ENCODE peak calls at places on chromosomes 11 and 22, in five cellular contexts. K, V, W, Q and H are unnamed samples.

GRCh38 chr11:28760676-28761390 is 652.6 kb downstream of the METTL15 start:
- DNase-seq in K (no peak), V (no peak), W (no peak), Q (no peak), H (no peak)

GRCh38 chr11:113663567-113663966 is 42.5 kb downstream of the TMPRSS5 start:
- DNase-seq in K (no peak), V (no peak), W (no peak), Q (no peak), H (no peak)

GRCh38 chr11:20035701-20036601 is 124.3 kb downstream of the DBX1 start:
- DNase-seq in K (no peak), V (no peak), W (no peak), Q (no peak), H (no peak)

GRCh38 chr22:19576460-19577421 is 52.5 kb upstream of the CLDN5 start:
- DNase-seq in K (no peak), V (no peak), W (peak), Q (peak), H (peak)

GRCh38 chr11:62404918-62405317 is 13.9 kb upstream of the SCGB1A1 start:
- DNase-seq in K (no peak), V (no peak), W (no peak), Q (no peak), H (no peak)

GRCh38 chr11:128288368-128288767 is 299.0 kb downstream of the ETS1 start:
- DNase-seq in K (no peak), V (no peak), W (no peak), Q (no peak), H (no peak)

GRCh38 chr11:3104961-3105790 is 48.0 kb upstream of the CARS1 start:
- DNase-seq in K (no peak), V (no peak), W (no peak), Q (no peak), H (no peak)

GRCh38 chr22:49760280-49760629 is 67.4 kb downstream of the BRD1 start:
- DNase-seq in K (no peak), V (no peak), W (no peak), Q (no peak), H (no peak)

GRCh38 chr11:127106142-127106541 is 105.6 kb upstream of the KIRREL3 start:
- DNase-seq in K (no peak), V (no peak), W (no peak), Q (no peak), H (no peak)

GRCh38 chr11:110432713-110433392 is 3.1 kb downstream of the FDX1 start:
- DNase-seq in K (no peak), V (no peak), W (no peak), Q (no peak), H (no peak)

GRCh38 chr11:12810497-12810896 is 136.3 kb downstream of the TEAD1 start:
- DNase-seq in K (no peak), V (no peak), W (no peak), Q (no peak), H (no peak)

GRCh38 chr11:61783717-61784505 is 8.5 kb downstream of the TMEM258 start:
- DNase-seq in K (no peak), V (no peak), W (no peak), Q (no peak), H (no peak)

GRCh38 chr11:60756307-60757032 is at the start of gene MS4A15:
- DNase-seq in K (no peak), V (no peak), W (no peak), Q (no peak), H (no peak)

GRCh38 chr11:89566972-89567371 is 75.8 kb upstream of the NOX4 start:
- DNase-seq in K (no peak), V (no peak), W (no peak), Q (no peak), H (no peak)

GRCh38 chr11:72209101-72209500 is 7.5 kb upstream of the FOLR2 start:
- DNase-seq in K (no peak), V (no peak), W (no peak), Q (no peak), H (no peak)

GRCh38 chr22:37022483-37023337 is 3.2 kb downstream of the MPST start:
- DNase-seq in K (no peak), V (no peak), W (no peak), Q (no peak), H (no peak)

GRCh38 chr11:17014321-17014773 is at the start of gene PLEKHA7:
- DNase-seq in K (no peak), V (peak), W (peak), Q (peak), H (peak)

GRCh38 chr11:112886707-112887370 is 74.4 kb upstream of the NCAM1 start:
- DNase-seq in K (no peak), V (no peak), W (no peak), Q (no peak), H (no peak)

GRCh38 chr11:7480132-7480531 is 5.2 kb upstream of the OLFML1 start:
- DNase-seq in K (no peak), V (no peak), W (no peak), Q (no peak), H (no peak)

GRCh38 chr11:65743928-65744698 is 23.5 kb upstream of the RNASEH2C start:
- DNase-seq in K (no peak), V (no peak), W (no peak), Q (no peak), H (no peak)

GRCh38 chr22:38941488-38941987 is 15.9 kb upstream of the APOBEC3A start:
- DNase-seq in K (peak), V (no peak), W (peak), Q (peak), H (no peak)

GRCh38 chr11:72812604-72812967 is 1.6 kb upstream of the ATG16L2 start:
- DNase-seq in K (no peak), V (no peak), W (no peak), Q (no peak), H (no peak)

GRCh38 chr11:125375146-125375545 is 120.9 kb downstream of the FEZ1 start:
- DNase-seq in K (no peak), V (no peak), W (no peak), Q (no peak), H (no peak)

GRCh38 chr11:94768602-94769511 is 701 bp downstream of the AMOTL1 start:
- DNase-seq in K (peak), V (no peak), W (no peak), Q (no peak), H (no peak)

GRCh38 chr11:72755794-72756285 is 3.6 kb upstream of the ARAP1 start:
- DNase-seq in K (no peak), V (no peak), W (no peak), Q (no peak), H (no peak)

GRCh38 chr11:125941606-125942275 is 4.1 kb upstream of the VSIG10L2 start:
- DNase-seq in K (no peak), V (peak), W (peak), Q (peak), H (peak)

GRCh38 chr11:128701086-128701485 is 7.2 kb downstream of the FLI1 start:
- DNase-seq in K (no peak), V (no peak), W (no peak), Q (no peak), H (no peak)

GRCh38 chr11:30422828-30423648 is 100.1 kb downstream of the ARL14EP start:
- DNase-seq in K (no peak), V (no peak), W (no peak), Q (no peak), H (no peak)

GRCh38 chr22:19429950-19430889 is 1.3 kb downstream of the HIRA start:
- DNase-seq in K (peak), V (peak), W (peak), Q (peak), H (peak)

GRCh38 chr22:20213833-20214708 is 54.0 kb downstream of the RTN4R start:
- DNase-seq in K (peak), V (no peak), W (no peak), Q (no peak), H (no peak)

GRCh38 chr22:18152519-18152918 is 2.5 kb downstream of the USP18 start:
- DNase-seq in K (no peak), V (no peak), W (peak), Q (peak), H (no peak)

GRCh38 chr11:110069158-110069737 is 23.9 kb upstream of the ZC3H12C start:
- DNase-seq in K (no peak), V (no peak), W (no peak), Q (no peak), H (no peak)